ENCODE peak calls at places on chromosomes 11 and 22, in eight cellular contexts. U is NK-92 treated with Interleukin-12 subunit alpha and Interleukin-12 subunit beta, amount 100 ng/mL, for 24 hours; O is stimulated activated CD8-positive, alpha-beta memory T cell treated with anti-CD3 and anti-CD28 coated beads, Interleukin-15, amount 100 ng/mL, for 48 hours; B is activated T-helper 1 cell treated with Interleukin-2 at 50 U/mL for 16 hours; P is fibroblast of the conjunctiva; H is hippocampal formation; D is iris pigment epithelial cell; V is OCI-M1. Z is an unnamed sample.

GRCh38 chr11:102494216-102494615 is 36.3 kb downstream of the MMP7 start:
- DNase-seq in B (no peak), H (no peak), O (no peak), U (no peak), P (no peak), V (no peak), D (peak; percentile 42), Z (no peak)

GRCh38 chr11:122756417-122756816 is 81.9 kb upstream of the CRTAM start:
- DNase-seq in V (peak; percentile 92), O (no peak), B (peak; percentile 38), U (peak; percentile 3), H (peak; percentile 18), D (no peak), P (no peak), Z (peak; percentile 20)

GRCh38 chr11:68216171-68216938 is 3.3 kb upstream of the KMT5B start:
- DNase-seq in P (no peak), D (no peak), O (no peak), H (no peak), V (no peak), U (no peak), B (no peak), Z (no peak)

GRCh38 chr11:23423119-23423518 is 562.8 kb upstream of the CCDC179 start:
- DNase-seq in B (no peak), O (no peak), V (no peak), D (peak; percentile 36), U (no peak), H (no peak), P (peak; percentile 6), Z (no peak)

GRCh38 chr22:50610041-50610451 is 9.5 kb downstream of the MAPK8IP2 start:
- DNase-seq in P (no peak), V (no peak), D (no peak), B (no peak), O (no peak), U (no peak), H (no peak), Z (no peak)

GRCh38 chr22:20159088-20159487 is 8.2 kb upstream of the CCDC188 start:
- DNase-seq in P (no peak), O (no peak), H (no peak), D (no peak), V (no peak), U (no peak), B (no peak), Z (no peak)

GRCh38 chr11:8638300-8638699 is 44.2 kb downstream of the TRIM66 start:
- DNase-seq in U (no peak), V (no peak), P (no peak), B (no peak), H (no peak), O (no peak), D (peak; percentile 62), Z (no peak)

GRCh38 chr11:34488855-34489557 is 24.6 kb downstream of the ELF5 start:
- DNase-seq in B (no peak), D (no peak), U (no peak), P (no peak), V (no peak), H (no peak), O (no peak), Z (no peak)